ENCODE peak calls at places on chromosome 20, in eight cellular contexts. M is NCI-H1417; G is activated CD8-positive, alpha-beta memory T cell treated with anti-CD3 and anti-CD28 coated beads, Interleukin-2, amount 10 ng/mL, durations not matched to agents 7 days and 5 days; A is Calu3; B is tibial artery; E is brain microvascular endothelial cell; V is A549; I is G401. Q is an unnamed sample.

GRCh38 chr20:21175433-21175832 is 49.6 kb downstream of the KIZ start:
- DNase-seq in M (no peak), G (no peak), A (no peak), B (no peak), E (no peak), V (no peak), I (no peak), Q (no peak)

GRCh38 chr20:1893721-1894470 is 1.3 kb upstream of the SIRPA start:
- DNase-seq in M (no peak), G (no peak), A (peak; percentile 9), B (peak; percentile 65), E (peak; percentile 39), V (peak; percentile 65), I (no peak), Q (no peak)

GRCh38 chr20:45174434-45175364 is at the start of gene PI3:
- DNase-seq in M (no peak), G (no peak), A (peak; percentile 94), B (no peak), E (no peak), V (peak; percentile 55), I (no peak), Q (no peak)

GRCh38 chr20:38158701-38159325 is 6.3 kb downstream of the TGM2 start:
- DNase-seq in M (no peak), G (no peak), A (no peak), B (peak; percentile 63), E (no peak), V (no peak), I (no peak), Q (no peak)

GRCh38 chr20:52426856-52427255 is 235.3 kb upstream of the ZFP64 start:
- DNase-seq in M (peak; percentile 85), G (no peak), A (no peak), B (no peak), E (no peak), V (no peak), I (no peak), Q (no peak)

GRCh38 chr20:63243604-63244247 is 8.0 kb downstream of the BIRC7 start:
- DNase-seq in M (no peak), G (no peak), A (no peak), B (no peak), E (no peak), V (no peak), I (no peak), Q (no peak)

GRCh38 chr20:58790440-58790839 is 60.3 kb downstream of the GNAS-AS1 start:
- DNase-seq in M (peak; percentile 54), G (no peak), A (no peak), B (no peak), E (no peak), V (no peak), I (peak; percentile 5), Q (no peak)

GRCh38 chr20:21511850-21512633 is 1.8 kb downstream of the NKX2-2 start:
- DNase-seq in M (no peak), G (peak; percentile 37), A (no peak), B (no peak), E (no peak), V (no peak), I (no peak), Q (no peak)

GRCh38 chr20:64224344-64225165 is 31.0 kb upstream of the PCMTD2 start:
- DNase-seq in M (no peak), G (no peak), A (no peak), B (no peak), E (peak; percentile 87), V (no peak), I (no peak), Q (no peak)

GRCh38 chr20:1185781-1186334 is 1.1 kb upstream of the TMEM74B start:
- DNase-seq in M (peak; percentile 72), G (peak; percentile 68), A (peak; percentile 54), B (no peak), E (no peak), V (peak; percentile 78), I (peak; percentile 21), Q (no peak)

GRCh38 chr20:64180673-64181072 is 16.4 kb downstream of the MYT1 start:
- DNase-seq in M (no peak), G (peak; percentile 45), A (no peak), B (no peak), E (no peak), V (no peak), I (no peak), Q (no peak)

GRCh38 chr20:16539280-16539679 is 34.0 kb downstream of the KIF16B start:
- DNase-seq in M (no peak), G (no peak), A (no peak), B (no peak), E (peak; percentile 26), V (peak; percentile 26), I (no peak), Q (no peak)

Q was measured in esophagus muscularis mucosa.